ENCODE peak calls at places on chromosomes 13 and 19, in six cellular contexts. B is stimulated activated CD4-positive, alpha-beta T cell treated with anti-CD3 and anti-CD28 coated beads, Interleukin-4, amount 100 ng/mL, for 24 hours; H is upper lobe of right lung; E is WTC11; T is foreskin keratinocyte; J is HEK293T. V is an unnamed sample.
A peak's percentile ranks its signal among the peaks of the same experiment; 100 is the strongest.

GRCh38 chr13:95541308-95541707 is 11.2 kb upstream of the CLDN10 start:
- DNase-seq in J (no peak), T (no peak), H (no peak), B (no peak), E (no peak), V (no peak)

GRCh38 chr19:52901842-52902241 is 4.4 kb upstream of the ZNF320 start:
- DNase-seq in T (no peak), B (no peak), J (no peak), E (no peak), H (no peak), V (no peak)

GRCh38 chr19:5821521-5822180 is 16.8 kb downstream of the NRTN start:
- DNase-seq in B (no peak), H (no peak), E (no peak), T (no peak), J (no peak), V (no peak)

GRCh38 chr19:18073197-18073596 is 13.5 kb downstream of the IL12RB1 start:
- DNase-seq in T (no peak), B (no peak), H (no peak), J (no peak), E (no peak), V (no peak)

GRCh38 chr13:69935043-69935442 is 172.6 kb upstream of the ATXN8OS start:
- DNase-seq in J (peak; percentile 32), B (no peak), E (no peak), T (no peak), H (no peak), V (no peak)

GRCh38 chr13:52371736-52372247 is 34.2 kb downstream of the THSD1 start:
- DNase-seq in J (no peak), E (no peak), T (no peak), B (no peak), H (no peak), V (no peak)

GRCh38 chr19:5698635-5699422 is 8.7 kb downstream of the RPL36 start:
- DNase-seq in B (no peak), E (no peak), J (no peak), H (no peak), T (no peak), V (no peak)

GRCh38 chr19:50430888-50431342 is 1.8 kb upstream of the MYBPC2 start:
- DNase-seq in J (no peak), H (no peak), T (no peak), E (no peak), B (no peak), V (no peak)

GRCh38 chr13:49877629-49878218 is 58.4 kb downstream of the SPRYD7 start:
- DNase-seq in T (no peak), B (no peak), H (no peak), J (no peak), E (no peak), V (no peak)

GRCh38 chr19:10270180-10270615 is 722 bp upstream of the ICAM1 start:
- DNase-seq in B (peak; percentile 69), J (no peak), T (no peak), E (no peak), H (peak; percentile 93), V (peak; percentile 55)

GRCh38 chr13:39297023-39297422 is 258.8 kb downstream of the NHLRC3 start:
- DNase-seq in E (no peak), B (no peak), T (no peak), H (no peak), J (no peak), V (no peak)

GRCh38 chr19:12847159-12848139 is 9.1 kb downstream of the MAST1 start:
- DNase-seq in E (peak; percentile 98), T (no peak), B (peak; percentile 87), H (peak; percentile 93), J (peak; percentile 89), V (peak; percentile 72)

GRCh38 chr13:43785681-43786471 is 896 bp downstream of the ENOX1 start:
- DNase-seq in H (peak; percentile 70), E (peak; percentile 72), T (no peak), J (peak; percentile 79), B (peak; percentile 9), V (peak; percentile 12)

GRCh38 chr19:52670046-52670445 is 31.9 kb upstream of the ZNF83 start:
- DNase-seq in J (no peak), E (no peak), B (no peak), T (peak; percentile 92), H (no peak), V (no peak)

GRCh38 chr13:33073338-33073737 is 57.1 kb downstream of the KL start:
- DNase-seq in J (no peak), E (no peak), H (no peak), T (no peak), B (no peak), V (no peak)

GRCh38 chr13:20566424-20566916 is 487 bp upstream of the IFT88 start:
- DNase-seq in T (peak; percentile 81), J (no peak), H (no peak), B (no peak), E (no peak), V (no peak)

GRCh38 chr13:46721054-46721453 is 75.9 kb downstream of the ESD start:
- DNase-seq in B (peak; percentile 41), H (no peak), E (peak; percentile 32), J (peak; percentile 39), T (no peak), V (no peak)

GRCh38 chr13:75079226-75079625 is 402.7 kb downstream of the TBC1D4 start:
- DNase-seq in T (no peak), J (no peak), H (no peak), E (no peak), B (no peak), V (no peak)

GRCh38 chr19:10390652-10391286 is 10.4 kb upstream of the TYK2 start:
- DNase-seq in H (peak; percentile 77), B (peak; percentile 75), J (peak; percentile 76), E (peak; percentile 87), T (peak; percentile 13), V (peak; percentile 49)

GRCh38 chr19:52904052-52904451 is 6.6 kb upstream of the ZNF320 start:
- DNase-seq in H (no peak), J (no peak), E (no peak), B (no peak), T (no peak), V (no peak)

GRCh38 chr19:3760871-3761361 is 576 bp downstream of the APBA3 start:
- DNase-seq in E (no peak), H (no peak), B (no peak), J (no peak), T (no peak), V (peak; percentile 21)

V was measured in T-helper 17 cell.